ENCODE peak calls at places on chromosomes 11 and 22, in four cellular contexts. One of them, this sample, is unnamed.

GRCh38 chr11:70662691-70663098 is 264.4 kb downstream of the CTTN start:
- DNase-seq in osteoblast: peak
- DNase-seq in testis: peak
- DNase-seq in heart left ventricle: no peak
- DNase-seq in this sample: no peak

GRCh38 chr11:837189-837989 is 4.6 kb downstream of the CD151 start:
- DNase-seq in heart left ventricle: no peak
- DNase-seq in testis: no peak
- DNase-seq in osteoblast: no peak
- DNase-seq in this sample: no peak

GRCh38 chr22:44802071-44802700 is 49.8 kb downstream of the ARHGAP8 start:
- DNase-seq in osteoblast: peak
- DNase-seq in testis: no peak
- DNase-seq in heart left ventricle: no peak
- DNase-seq in this sample: no peak

GRCh38 chr22:32574397-32574796 is 99.8 kb downstream of the FBXO7 start:
- DNase-seq in testis: no peak
- DNase-seq in heart left ventricle: no peak
- DNase-seq in osteoblast: no peak
- DNase-seq in this sample: peak

GRCh38 chr11:124467376-124468061 is 22.0 kb upstream of the OR8B8 start:
- DNase-seq in heart left ventricle: no peak
- DNase-seq in testis: no peak
- DNase-seq in osteoblast: no peak
- DNase-seq in this sample: no peak

GRCh38 chr22:17095538-17095937 is 10.7 kb downstream of the IL17RA start:
- DNase-seq in heart left ventricle: no peak
- DNase-seq in testis: no peak
- DNase-seq in osteoblast: peak
- DNase-seq in this sample: peak

GRCh38 chr22:40602231-40602630 is 34.3 kb downstream of the MRTFA start:
- DNase-seq in testis: no peak
- DNase-seq in osteoblast: peak
- DNase-seq in heart left ventricle: no peak
- DNase-seq in this sample: no peak

GRCh38 chr11:76197941-76198640 is 8.2 kb downstream of the WNT11 start:
- DNase-seq in osteoblast: peak
- DNase-seq in testis: no peak
- DNase-seq in heart left ventricle: no peak
- DNase-seq in this sample: no peak

GRCh38 chr11:5605849-5606248 is 9.4 kb downstream of the TRIM6 start:
- DNase-seq in testis: no peak
- DNase-seq in heart left ventricle: no peak
- DNase-seq in osteoblast: peak
- DNase-seq in this sample: no peak

GRCh38 chr11:126444072-126444471 is 88.6 kb downstream of the ST3GAL4 start:
- DNase-seq in testis: no peak
- DNase-seq in osteoblast: no peak
- DNase-seq in heart left ventricle: no peak
- DNase-seq in this sample: no peak

GRCh38 chr11:20522536-20522935 is 76.9 kb upstream of the SLC6A5 start:
- DNase-seq in osteoblast: no peak
- DNase-seq in testis: no peak
- DNase-seq in heart left ventricle: no peak
- DNase-seq in this sample: peak

GRCh38 chr11:114314096-114314495 is 17.9 kb downstream of the NNMT start:
- DNase-seq in testis: no peak
- DNase-seq in heart left ventricle: no peak
- DNase-seq in osteoblast: no peak
- DNase-seq in this sample: no peak

GRCh38 chr11:60130496-60130895 is 42.0 kb downstream of the MS4A2 start:
- DNase-seq in heart left ventricle: no peak
- DNase-seq in testis: peak
- DNase-seq in osteoblast: no peak
- DNase-seq in this sample: peak

GRCh38 chr11:10304495-10305261 is at the start of gene ADM:
- DNase-seq in osteoblast: peak
- DNase-seq in testis: peak
- DNase-seq in heart left ventricle: peak
- DNase-seq in this sample: peak

GRCh38 chr22:19808873-19809478 is 45.7 kb downstream of the GNB1L start:
- DNase-seq in testis: no peak
- DNase-seq in heart left ventricle: peak
- DNase-seq in osteoblast: no peak
- DNase-seq in this sample: peak

GRCh38 chr11:39247570-39248137 is 2211.8 kb downstream of the LRRC4C start:
- DNase-seq in heart left ventricle: no peak
- DNase-seq in testis: no peak
- DNase-seq in osteoblast: no peak
- DNase-seq in this sample: no peak

GRCh38 chr22:22887621-22888503 is at the start of gene IGLL5:
- DNase-seq in osteoblast: peak
- DNase-seq in testis: no peak
- DNase-seq in heart left ventricle: no peak
- DNase-seq in this sample: no peak

GRCh38 chr11:74701351-74701750 is 29.9 kb downstream of the CHRDL2 start:
- DNase-seq in heart left ventricle: no peak
- DNase-seq in testis: no peak
- DNase-seq in osteoblast: no peak
- DNase-seq in this sample: no peak

GRCh38 chr22:44452531-44453420 is 45.3 kb downstream of the RTL6 start:
- DNase-seq in osteoblast: peak
- DNase-seq in heart left ventricle: no peak
- DNase-seq in testis: peak
- DNase-seq in this sample: no peak

GRCh38 chr11:10450451-10451398 is 4.3 kb upstream of the AMPD3 start:
- DNase-seq in heart left ventricle: peak
- DNase-seq in testis: peak
- DNase-seq in osteoblast: peak
- DNase-seq in this sample: no peak

GRCh38 chr22:39763276-39763675 is 130.3 kb downstream of the ENTHD1 start:
- DNase-seq in testis: no peak
- DNase-seq in osteoblast: no peak
- DNase-seq in heart left ventricle: no peak
- DNase-seq in this sample: no peak

GRCh38 chr11:62061356-62062222 is 62.2 kb upstream of the INCENP start:
- DNase-seq in testis: no peak
- DNase-seq in osteoblast: no peak
- DNase-seq in heart left ventricle: no peak
- DNase-seq in this sample: no peak

GRCh38 chr11:71500601-71501021 is 26.5 kb upstream of the KRTAP5-7 start:
- DNase-seq in testis: peak
- DNase-seq in osteoblast: no peak
- DNase-seq in heart left ventricle: peak
- DNase-seq in this sample: no peak

GRCh38 chr11:131311746-131312145 is 58.7 kb upstream of the NTM start:
- DNase-seq in testis: no peak
- DNase-seq in osteoblast: no peak
- DNase-seq in heart left ventricle: no peak
- DNase-seq in this sample: no peak

GRCh38 chr11:16678466-16679116 is 59.9 kb upstream of the C11orf58 start:
- DNase-seq in osteoblast: no peak
- DNase-seq in heart left ventricle: no peak
- DNase-seq in testis: no peak
- DNase-seq in this sample: no peak

GRCh38 chr11:102168483-102168882 is 58.2 kb downstream of the YAP1 start:
- DNase-seq in heart left ventricle: no peak
- DNase-seq in testis: no peak
- DNase-seq in osteoblast: no peak
- DNase-seq in this sample: no peak

GRCh38 chr11:102172127-102172848 is 62.0 kb downstream of the YAP1 start:
- DNase-seq in heart left ventricle: no peak
- DNase-seq in testis: no peak
- DNase-seq in osteoblast: no peak
- DNase-seq in this sample: no peak

GRCh38 chr11:102166175-102166574 is 55.9 kb downstream of the YAP1 start:
- DNase-seq in heart left ventricle: no peak
- DNase-seq in testis: no peak
- DNase-seq in osteoblast: no peak
- DNase-seq in this sample: no peak

DNA sequence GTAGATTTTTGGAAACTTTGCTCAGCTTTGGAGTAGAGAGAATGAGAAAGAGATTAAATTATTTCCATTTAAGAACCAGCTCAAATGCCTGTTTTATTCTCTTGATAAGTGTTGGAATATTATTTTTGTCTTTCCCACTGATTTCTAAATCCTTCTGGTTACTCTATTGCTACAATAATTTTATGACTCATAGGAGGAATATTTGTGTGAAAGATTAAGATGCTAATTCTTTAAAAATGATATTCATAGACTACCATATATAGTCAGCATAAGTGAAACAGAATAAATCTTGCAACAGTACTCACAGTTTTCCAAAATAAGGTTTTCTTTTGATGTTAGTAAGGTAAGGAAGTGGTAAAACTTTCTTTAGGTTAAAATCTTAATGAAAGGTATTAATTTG is 60.9 kb downstream of the YAP1 start:
- DNase-seq in heart left ventricle: no peak
- DNase-seq in osteoblast: peak
- DNase-seq in testis: no peak
- DNase-seq in this sample: no peak
- H3K27ac ChIP-seq in heart left ventricle: peak
- H3K27ac ChIP-seq in osteoblast: peak
- H3K27ac ChIP-seq in testis: peak
- H3K27ac ChIP-seq in this sample: no peak

GRCh38 chr11:64305075-64305690 is at the start of gene ESRRA:
- DNase-seq in osteoblast: peak
- DNase-seq in heart left ventricle: peak
- DNase-seq in testis: peak
- DNase-seq in this sample: peak

GRCh38 chr11:64306563-64306875 is 1.2 kb downstream of the ESRRA start:
- DNase-seq in heart left ventricle: no peak
- DNase-seq in testis: no peak
- DNase-seq in osteoblast: no peak
- DNase-seq in this sample: no peak

GRCh38 chr11:64304316-64305072 is 830 bp upstream of the ESRRA start:
- DNase-seq in testis: peak
- DNase-seq in osteoblast: peak
- DNase-seq in heart left ventricle: peak
- DNase-seq in this sample: peak

GRCh38 chr11:64306876-64307622 is 1.7 kb downstream of the ESRRA start:
- DNase-seq in testis: no peak
- DNase-seq in osteoblast: peak
- DNase-seq in heart left ventricle: peak
- DNase-seq in this sample: no peak

GRCh38 chr11:64305691-64306562 is 603 bp downstream of the ESRRA start:
- DNase-seq in heart left ventricle: peak
- DNase-seq in testis: peak
- DNase-seq in osteoblast: peak
- DNase-seq in this sample: peak
- TF ChIP-seq CTCF in heart left ventricle: peak
- TF ChIP-seq CTCF in testis: peak
- TF ChIP-seq CTCF in osteoblast: peak
- TF ChIP-seq CTCF in this sample: peak

GRCh38 chr11:122559734-122560382 is 95.7 kb upstream of the UBASH3B start:
- DNase-seq in heart left ventricle: no peak
- DNase-seq in osteoblast: no peak
- DNase-seq in testis: no peak
- DNase-seq in this sample: no peak

GRCh38 chr11:122556605-122557004 is 98.9 kb upstream of the UBASH3B start:
- DNase-seq in heart left ventricle: peak
- DNase-seq in osteoblast: peak
- DNase-seq in testis: peak
- DNase-seq in this sample: no peak
- H3K4me3 ChIP-seq in heart left ventricle: peak
- H3K4me3 ChIP-seq in osteoblast: no peak
- H3K4me3 ChIP-seq in testis: peak
- H3K4me3 ChIP-seq in this sample: no peak

GRCh38 chr11:44780940-44781631 is 54.3 kb downstream of the TSPAN18 start:
- DNase-seq in osteoblast: no peak
- DNase-seq in heart left ventricle: peak
- DNase-seq in testis: peak
- DNase-seq in this sample: no peak
- H3K27ac ChIP-seq in osteoblast: no peak
- H3K27ac ChIP-seq in heart left ventricle: peak
- H3K27ac ChIP-seq in testis: peak
- H3K27ac ChIP-seq in this sample: no peak

GRCh38 chr11:69264486-69264885 is 29.5 kb upstream of the MYEOV start:
- DNase-seq in heart left ventricle: no peak
- DNase-seq in testis: no peak
- DNase-seq in osteoblast: no peak
- DNase-seq in this sample: no peak
- TF ChIP-seq CTCF in heart left ventricle: no peak
- TF ChIP-seq CTCF in testis: no peak
- TF ChIP-seq CTCF in osteoblast: no peak
- TF ChIP-seq CTCF in this sample: no peak